ENCODE peak calls at places on chromosome X, in eight cellular contexts. R is WTC11; G is ecto neural progenitor cell; N is HT1080; K is T-helper 1 cell; B is neural crest cell; M is activated CD4-positive, alpha-beta T cell treated with anti-CD3 and anti-CD28 coated beads for 4 hours; S is tibial nerve. L is an unnamed sample.
A peak's percentile ranks its signal among the peaks of the same experiment; 100 is the strongest.

GRCh38 chrX:1807301-1807731 is 192.5 kb downstream of the ASMT start:
- DNase-seq in R (peak; percentile 34), G (peak; percentile 66), N (peak; percentile 63), K (no peak), B (peak; percentile 10), M (no peak), S (no peak), L (no peak)

GRCh38 chrX:2318371-2318770 is 182.4 kb downstream of the DHRSX start:
- DNase-seq in R (no peak), G (no peak), N (no peak), K (no peak), B (no peak), M (no peak), S (no peak), L (no peak)

GRCh38 chrX:53086464-53086863 is 4.3 kb downstream of the TSPYL2 start:
- DNase-seq in R (no peak), G (no peak), N (no peak), K (no peak), B (no peak), M (no peak), S (peak; percentile 63), L (no peak)

GRCh38 chrX:107968623-107969022 is 13.5 kb downstream of the TEX13B start:
- DNase-seq in R (no peak), G (no peak), N (no peak), K (no peak), B (no peak), M (no peak), S (no peak), L (no peak)

GRCh38 chrX:154444755-154445246 is 860 bp downstream of the FAM50A start:
- DNase-seq in R (no peak), G (no peak), N (no peak), K (no peak), B (no peak), M (no peak), S (no peak), L (no peak)

GRCh38 chrX:39331062-39331704 is 529.9 kb downstream of the MID1IP1 start:
- DNase-seq in R (no peak), G (no peak), N (no peak), K (no peak), B (no peak), M (peak; percentile 27), S (no peak), L (no peak)

GRCh38 chrX:1283750-1284149 is 15.1 kb downstream of the CSF2RA start:
- DNase-seq in R (no peak), G (no peak), N (no peak), K (no peak), B (no peak), M (no peak), S (no peak), L (no peak)

GRCh38 chrX:16870861-16871584 is 861 bp upstream of the RBBP7 start:
- DNase-seq in R (peak; percentile 47), G (peak; percentile 88), N (no peak), K (no peak), B (peak; percentile 13), M (no peak), S (peak; percentile 5), L (no peak)

GRCh38 chrX:115226929-115227328 is 7.0 kb downstream of the LRCH2 start:
- DNase-seq in R (peak; percentile 13), G (peak; percentile 49), N (peak; percentile 48), K (no peak), B (no peak), M (no peak), S (no peak), L (no peak)

GRCh38 chrX:51956441-51956840 is 63.0 kb downstream of the MAGED1 start:
- DNase-seq in R (no peak), G (no peak), N (no peak), K (no peak), B (no peak), M (no peak), S (no peak), L (no peak)

GRCh38 chrX:20838477-20838876 is 535.7 kb upstream of the CNKSR2 start:
- DNase-seq in R (no peak), G (no peak), N (no peak), K (no peak), B (no peak), M (no peak), S (no peak), L (no peak)